ENCODE peak calls at places on chromosomes 4 and X, in nine cellular contexts. One of them, this sample, is unnamed.

GRCh38 chr4:145034727-145035211 is 63.2 kb downstream of the ANAPC10 start:
- DNase-seq in heart right ventricle: no peak
- DNase-seq in pancreas: no peak
- DNase-seq in OCI-LY7: no peak
- DNase-seq in ovary: no peak
- DNase-seq in left ventricle myocardium inferior: no peak
- DNase-seq in neural progenitor cell: no peak
- DNase-seq in PC-3: no peak
- DNase-seq in upper lobe of left lung: no peak
- DNase-seq in this sample: no peak

GRCh38 chr4:47017494-47017893 is 13.9 kb upstream of the GABRB1 start:
- DNase-seq in neural progenitor cell: no peak
- DNase-seq in ovary: no peak
- DNase-seq in pancreas: no peak
- DNase-seq in upper lobe of left lung: no peak
- DNase-seq in PC-3: no peak
- DNase-seq in left ventricle myocardium inferior: no peak
- DNase-seq in OCI-LY7: no peak
- DNase-seq in heart right ventricle: no peak
- DNase-seq in this sample: no peak

GRCh38 chr4:8221476-8221875 is 22.4 kb downstream of the SH3TC1 start:
- DNase-seq in heart right ventricle: no peak
- DNase-seq in left ventricle myocardium inferior: no peak
- DNase-seq in PC-3: no peak
- DNase-seq in upper lobe of left lung: no peak
- DNase-seq in OCI-LY7: no peak
- DNase-seq in pancreas: no peak
- DNase-seq in ovary: no peak
- DNase-seq in neural progenitor cell: no peak
- DNase-seq in this sample: no peak

GRCh38 chr4:184030764-184031163 is 125.7 kb downstream of the STOX2 start:
- DNase-seq in heart right ventricle: no peak
- DNase-seq in OCI-LY7: no peak
- DNase-seq in ovary: no peak
- DNase-seq in left ventricle myocardium inferior: no peak
- DNase-seq in upper lobe of left lung: no peak
- DNase-seq in PC-3: no peak
- DNase-seq in pancreas: no peak
- DNase-seq in neural progenitor cell: no peak
- DNase-seq in this sample: no peak

GRCh38 chr4:168522371-168522770 is 25.5 kb downstream of the PALLD start:
- DNase-seq in OCI-LY7: no peak
- DNase-seq in pancreas: no peak
- DNase-seq in PC-3: no peak
- DNase-seq in upper lobe of left lung: no peak
- DNase-seq in left ventricle myocardium inferior: no peak
- DNase-seq in ovary: no peak
- DNase-seq in neural progenitor cell: no peak
- DNase-seq in heart right ventricle: no peak
- DNase-seq in this sample: no peak

GRCh38 chrX:11130142-11130541 is 19.0 kb downstream of the HCCS start:
- DNase-seq in ovary: no peak
- DNase-seq in PC-3: no peak
- DNase-seq in neural progenitor cell: no peak
- DNase-seq in OCI-LY7: no peak
- DNase-seq in upper lobe of left lung: no peak
- DNase-seq in left ventricle myocardium inferior: no peak
- DNase-seq in pancreas: no peak
- DNase-seq in heart right ventricle: no peak
- DNase-seq in this sample: no peak

GRCh38 chrX:41475611-41476241 is 28.6 kb downstream of the NYX start:
- DNase-seq in OCI-LY7: no peak
- DNase-seq in PC-3: no peak
- DNase-seq in left ventricle myocardium inferior: no peak
- DNase-seq in heart right ventricle: no peak
- DNase-seq in ovary: no peak
- DNase-seq in pancreas: no peak
- DNase-seq in neural progenitor cell: peak
- DNase-seq in upper lobe of left lung: no peak
- DNase-seq in this sample: no peak

GRCh38 chr4:183362916-183363542 is 40.8 kb upstream of the CLDN24 start:
- DNase-seq in pancreas: no peak
- DNase-seq in left ventricle myocardium inferior: no peak
- DNase-seq in heart right ventricle: no peak
- DNase-seq in neural progenitor cell: peak
- DNase-seq in upper lobe of left lung: no peak
- DNase-seq in PC-3: no peak
- DNase-seq in OCI-LY7: no peak
- DNase-seq in ovary: no peak
- DNase-seq in this sample: no peak

GRCh38 chr4:145486603-145487002 is 5.0 kb downstream of the SMAD1 start:
- DNase-seq in neural progenitor cell: no peak
- DNase-seq in pancreas: no peak
- DNase-seq in left ventricle myocardium inferior: no peak
- DNase-seq in upper lobe of left lung: no peak
- DNase-seq in heart right ventricle: no peak
- DNase-seq in PC-3: no peak
- DNase-seq in OCI-LY7: no peak
- DNase-seq in ovary: no peak
- DNase-seq in this sample: no peak

GRCh38 chrX:56800801-56801200 is 71.8 kb downstream of the NBDY start:
- DNase-seq in left ventricle myocardium inferior: no peak
- DNase-seq in ovary: no peak
- DNase-seq in PC-3: no peak
- DNase-seq in pancreas: no peak
- DNase-seq in neural progenitor cell: no peak
- DNase-seq in OCI-LY7: peak
- DNase-seq in upper lobe of left lung: no peak
- DNase-seq in heart right ventricle: no peak
- DNase-seq in this sample: no peak

GRCh38 chrX:82765806-82766205 is 742.3 kb upstream of the POU3F4 start:
- DNase-seq in PC-3: peak
- DNase-seq in heart right ventricle: no peak
- DNase-seq in pancreas: no peak
- DNase-seq in upper lobe of left lung: no peak
- DNase-seq in left ventricle myocardium inferior: no peak
- DNase-seq in ovary: no peak
- DNase-seq in OCI-LY7: no peak
- DNase-seq in neural progenitor cell: no peak
- DNase-seq in this sample: no peak

GRCh38 chr4:148874331-148874730 is 432.1 kb upstream of the NR3C2 start:
- DNase-seq in heart right ventricle: no peak
- DNase-seq in neural progenitor cell: peak
- DNase-seq in pancreas: no peak
- DNase-seq in OCI-LY7: peak
- DNase-seq in ovary: no peak
- DNase-seq in left ventricle myocardium inferior: no peak
- DNase-seq in upper lobe of left lung: no peak
- DNase-seq in PC-3: peak
- DNase-seq in this sample: no peak

GRCh38 chr4:103150677-103151076 is 47.5 kb downstream of the CENPE start:
- DNase-seq in pancreas: no peak
- DNase-seq in left ventricle myocardium inferior: no peak
- DNase-seq in PC-3: peak
- DNase-seq in heart right ventricle: no peak
- DNase-seq in neural progenitor cell: no peak
- DNase-seq in ovary: no peak
- DNase-seq in upper lobe of left lung: no peak
- DNase-seq in OCI-LY7: no peak
- DNase-seq in this sample: no peak

GRCh38 chr4:145815626-145816025 is 123.0 kb downstream of the ZNF827 start:
- DNase-seq in PC-3: no peak
- DNase-seq in OCI-LY7: no peak
- DNase-seq in pancreas: no peak
- DNase-seq in heart right ventricle: no peak
- DNase-seq in upper lobe of left lung: no peak
- DNase-seq in left ventricle myocardium inferior: no peak
- DNase-seq in ovary: no peak
- DNase-seq in neural progenitor cell: no peak
- DNase-seq in this sample: no peak

GRCh38 chr4:73723029-73723428 is 17.3 kb upstream of the CXCL8 start:
- DNase-seq in ovary: no peak
- DNase-seq in heart right ventricle: no peak
- DNase-seq in pancreas: no peak
- DNase-seq in left ventricle myocardium inferior: no peak
- DNase-seq in PC-3: peak
- DNase-seq in upper lobe of left lung: no peak
- DNase-seq in OCI-LY7: no peak
- DNase-seq in neural progenitor cell: no peak
- DNase-seq in this sample: no peak

GRCh38 chrX:134676440-134676839 is 18.2 kb upstream of the PLAC1 start:
- DNase-seq in heart right ventricle: no peak
- DNase-seq in neural progenitor cell: no peak
- DNase-seq in OCI-LY7: no peak
- DNase-seq in pancreas: no peak
- DNase-seq in PC-3: peak
- DNase-seq in left ventricle myocardium inferior: no peak
- DNase-seq in ovary: no peak
- DNase-seq in upper lobe of left lung: no peak
- DNase-seq in this sample: no peak

GRCh38 chrX:150199181-150199580 is 163.9 kb upstream of the MAMLD1 start:
- DNase-seq in pancreas: no peak
- DNase-seq in PC-3: no peak
- DNase-seq in ovary: no peak
- DNase-seq in OCI-LY7: no peak
- DNase-seq in neural progenitor cell: no peak
- DNase-seq in upper lobe of left lung: no peak
- DNase-seq in heart right ventricle: no peak
- DNase-seq in left ventricle myocardium inferior: no peak
- DNase-seq in this sample: no peak

GRCh38 chrX:150200820-150201287 is 162.3 kb upstream of the MAMLD1 start:
- DNase-seq in OCI-LY7: no peak
- DNase-seq in left ventricle myocardium inferior: no peak
- DNase-seq in neural progenitor cell: no peak
- DNase-seq in heart right ventricle: no peak
- DNase-seq in upper lobe of left lung: no peak
- DNase-seq in pancreas: no peak
- DNase-seq in ovary: peak
- DNase-seq in PC-3: peak
- DNase-seq in this sample: peak

GRCh38 chrX:150198776-150199175 is 164.3 kb upstream of the MAMLD1 start:
- DNase-seq in upper lobe of left lung: no peak
- DNase-seq in ovary: no peak
- DNase-seq in PC-3: peak
- DNase-seq in OCI-LY7: no peak
- DNase-seq in left ventricle myocardium inferior: no peak
- DNase-seq in neural progenitor cell: no peak
- DNase-seq in heart right ventricle: no peak
- DNase-seq in pancreas: no peak
- DNase-seq in this sample: no peak

GRCh38 chrX:150200361-150200760 is 162.8 kb upstream of the MAMLD1 start:
- DNase-seq in ovary: no peak
- DNase-seq in left ventricle myocardium inferior: no peak
- DNase-seq in neural progenitor cell: no peak
- DNase-seq in pancreas: no peak
- DNase-seq in heart right ventricle: no peak
- DNase-seq in upper lobe of left lung: no peak
- DNase-seq in PC-3: no peak
- DNase-seq in OCI-LY7: no peak
- DNase-seq in this sample: no peak

GRCh38 chrX:150199803-150200202 is 163.3 kb upstream of the MAMLD1 start:
- DNase-seq in PC-3: peak
- DNase-seq in left ventricle myocardium inferior: no peak
- DNase-seq in OCI-LY7: no peak
- DNase-seq in pancreas: no peak
- DNase-seq in upper lobe of left lung: no peak
- DNase-seq in ovary: no peak
- DNase-seq in heart right ventricle: no peak
- DNase-seq in neural progenitor cell: no peak
- DNase-seq in this sample: no peak
- H3K4me3 ChIP-seq in PC-3: no peak
- H3K4me3 ChIP-seq in left ventricle myocardium inferior: no peak
- H3K4me3 ChIP-seq in OCI-LY7: no peak
- H3K4me3 ChIP-seq in pancreas: no peak
- H3K4me3 ChIP-seq in upper lobe of left lung: no peak
- H3K4me3 ChIP-seq in ovary: no peak
- H3K4me3 ChIP-seq in heart right ventricle: no peak
- H3K4me3 ChIP-seq in neural progenitor cell: no peak
- H3K4me3 ChIP-seq in this sample: no peak

DNA sequence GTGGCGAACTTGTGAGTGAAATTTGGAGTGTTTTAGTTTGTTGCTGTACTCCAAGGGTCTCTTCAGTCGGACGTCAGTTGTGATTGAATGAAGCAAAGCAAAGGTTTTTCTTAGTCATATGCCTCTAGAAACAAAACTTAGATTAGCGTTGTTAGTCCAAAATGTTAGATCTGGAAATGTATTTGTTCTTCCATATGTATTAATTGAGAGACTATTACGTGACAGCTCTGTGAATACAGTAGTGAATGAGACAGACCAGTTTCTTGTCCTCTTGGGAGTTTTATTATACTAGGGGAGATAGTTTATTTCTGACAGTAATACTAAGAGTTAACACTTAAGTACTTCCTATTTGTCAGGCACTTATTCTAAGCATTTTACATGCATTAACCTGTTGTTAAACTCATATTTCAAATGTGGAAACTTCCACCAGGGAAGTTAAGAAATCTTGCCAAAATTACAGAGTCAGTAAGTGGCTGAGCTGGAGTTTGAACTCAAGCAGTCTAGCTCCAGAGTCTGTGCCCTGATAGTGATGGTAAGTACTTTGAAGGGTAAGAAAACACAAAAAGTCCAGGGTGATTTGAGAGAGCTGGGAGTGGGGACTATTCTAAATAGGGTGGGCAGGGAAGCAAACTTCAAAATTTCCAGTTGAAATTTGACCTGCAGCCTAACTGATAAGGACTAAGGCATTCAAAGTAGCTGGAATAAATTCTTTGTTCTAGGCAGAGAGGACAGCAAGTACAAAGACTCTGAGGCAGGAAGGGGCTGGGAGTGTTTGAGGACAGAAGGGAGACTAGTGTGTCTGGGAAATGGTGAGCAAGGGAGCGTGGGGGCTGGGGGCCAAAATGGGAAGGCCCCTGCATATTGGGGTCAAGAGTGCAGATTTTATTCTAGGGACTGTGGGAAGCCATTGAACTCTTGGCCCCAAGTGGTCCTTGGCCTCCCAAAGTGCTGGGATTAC is 17.0 kb downstream of the ADD1 start:
- DNase-seq in left ventricle myocardium inferior: peak
- DNase-seq in heart right ventricle: peak
- DNase-seq in pancreas: no peak
- DNase-seq in ovary: no peak
- DNase-seq in OCI-LY7: no peak
- DNase-seq in upper lobe of left lung: no peak
- DNase-seq in neural progenitor cell: peak
- DNase-seq in PC-3: no peak
- DNase-seq in this sample: no peak
- H3K27ac ChIP-seq in left ventricle myocardium inferior: peak
- H3K27ac ChIP-seq in heart right ventricle: peak
- H3K27ac ChIP-seq in pancreas: peak
- H3K27ac ChIP-seq in ovary: no peak
- H3K27ac ChIP-seq in OCI-LY7: no peak
- H3K27ac ChIP-seq in upper lobe of left lung: peak
- H3K27ac ChIP-seq in neural progenitor cell: peak
- H3K27ac ChIP-seq in PC-3: no peak
- H3K27ac ChIP-seq in this sample: peak

GRCh38 chrX:17888421-17888820 is 27.3 kb upstream of the RAI2 start:
- DNase-seq in left ventricle myocardium inferior: no peak
- DNase-seq in ovary: no peak
- DNase-seq in OCI-LY7: no peak
- DNase-seq in heart right ventricle: no peak
- DNase-seq in upper lobe of left lung: no peak
- DNase-seq in PC-3: peak
- DNase-seq in pancreas: no peak
- DNase-seq in neural progenitor cell: no peak
- DNase-seq in this sample: no peak
- TF ChIP-seq CTCF in left ventricle myocardium inferior: no peak
- TF ChIP-seq CTCF in ovary: no peak
- TF ChIP-seq CTCF in OCI-LY7: no peak
- TF ChIP-seq CTCF in heart right ventricle: no peak
- TF ChIP-seq CTCF in upper lobe of left lung: no peak
- TF ChIP-seq CTCF in PC-3: no peak
- TF ChIP-seq CTCF in pancreas: no peak
- TF ChIP-seq CTCF in neural progenitor cell: no peak
- TF ChIP-seq CTCF in this sample: no peak

GRCh38 chr4:56630876-56631666 is 50.0 kb downstream of the HOPX start:
- DNase-seq in left ventricle myocardium inferior: no peak
- DNase-seq in pancreas: no peak
- DNase-seq in neural progenitor cell: no peak
- DNase-seq in heart right ventricle: no peak
- DNase-seq in ovary: no peak
- DNase-seq in OCI-LY7: no peak
- DNase-seq in PC-3: no peak
- DNase-seq in upper lobe of left lung: no peak
- DNase-seq in this sample: no peak
- H3K4me3 ChIP-seq in left ventricle myocardium inferior: no peak
- H3K4me3 ChIP-seq in pancreas: no peak
- H3K4me3 ChIP-seq in neural progenitor cell: no peak
- H3K4me3 ChIP-seq in heart right ventricle: no peak
- H3K4me3 ChIP-seq in ovary: no peak
- H3K4me3 ChIP-seq in OCI-LY7: no peak
- H3K4me3 ChIP-seq in PC-3: no peak
- H3K4me3 ChIP-seq in upper lobe of left lung: no peak
- H3K4me3 ChIP-seq in this sample: no peak